ENCODE peak calls at places on chromosomes 16 and 17, in four cellular contexts. One of them, this sample, is unnamed.

GRCh38 chr17:66348605-66349165 is 46.3 kb downstream of the PRKCA start:
- DNase-seq in thoracic aorta: no peak
- DNase-seq in breast epithelium: no peak
- DNase-seq in anterior cingulate cortex: no peak
- DNase-seq in this sample: no peak

GRCh38 chr16:67779256-67780014 is 26.9 kb downstream of the RANBP10 start:
- DNase-seq in thoracic aorta: no peak
- DNase-seq in breast epithelium: no peak
- DNase-seq in anterior cingulate cortex: no peak
- DNase-seq in this sample: no peak

GRCh38 chr16:3645504-3646347 is 8.8 kb upstream of the DNASE1 start:
- DNase-seq in thoracic aorta: no peak
- DNase-seq in breast epithelium: no peak
- DNase-seq in anterior cingulate cortex: no peak
- DNase-seq in this sample: no peak

GRCh38 chr16:88940196-88941050 is 36.6 kb downstream of the CBFA2T3 start:
- DNase-seq in thoracic aorta: no peak
- DNase-seq in breast epithelium: no peak
- DNase-seq in anterior cingulate cortex: no peak
- DNase-seq in this sample: no peak

GRCh38 chr16:54318941-54319340 is 32.4 kb upstream of the IRX3 start:
- DNase-seq in thoracic aorta: no peak
- DNase-seq in breast epithelium: no peak
- DNase-seq in anterior cingulate cortex: no peak
- DNase-seq in this sample: no peak

GRCh38 chr16:66635406-66635805 is 30.9 kb downstream of the CMTM3 start:
- DNase-seq in thoracic aorta: no peak
- DNase-seq in breast epithelium: no peak
- DNase-seq in anterior cingulate cortex: no peak
- DNase-seq in this sample: no peak

GRCh38 chr17:17682293-17682736 is 1.1 kb downstream of the RAI1 start:
- DNase-seq in thoracic aorta: no peak
- DNase-seq in breast epithelium: no peak
- DNase-seq in anterior cingulate cortex: no peak
- DNase-seq in this sample: peak

GRCh38 chr17:31695456-31696090 is 163.5 kb downstream of the COPRS start:
- DNase-seq in thoracic aorta: no peak
- DNase-seq in breast epithelium: no peak
- DNase-seq in anterior cingulate cortex: no peak
- DNase-seq in this sample: no peak

GRCh38 chr16:81238296-81239011 is at the start of gene BCO1:
- DNase-seq in thoracic aorta: no peak
- DNase-seq in breast epithelium: no peak
- DNase-seq in anterior cingulate cortex: no peak
- DNase-seq in this sample: no peak